ENCODE peak calls at places on chromosomes 6 and 20, in nine cellular contexts. I, S, T, J, Q, N, L, P and M are unnamed samples.

GRCh38 chr6:36827261-36828079 is 11.8 kb downstream of the CPNE5 start:
- DNase-seq in I (no peak), S (no peak), T (no peak), J (no peak), Q (peak), N (peak), L (no peak), P (no peak), M (no peak)

GRCh38 chr6:27605401-27606342 is 132.8 kb upstream of the ZNF184 start:
- DNase-seq in I (peak), S (no peak), T (no peak), J (peak), Q (peak), N (no peak), L (no peak), P (no peak), M (peak)

GRCh38 chr6:79170915-79171314 is 63.6 kb downstream of the HMGN3 start:
- DNase-seq in I (no peak), S (no peak), T (no peak), J (no peak), Q (peak), N (no peak), L (no peak), P (no peak), M (no peak)

GRCh38 chr6:146593978-146594377 is 4.8 kb upstream of the ADGB start:
- DNase-seq in I (no peak), S (no peak), T (no peak), J (no peak), Q (no peak), N (no peak), L (no peak), P (no peak), M (no peak)

GRCh38 chr6:51025082-51025777 is 206.6 kb downstream of the TFAP2B start:
- DNase-seq in I (peak), S (no peak), T (no peak), J (peak), Q (peak), N (no peak), L (no peak), P (no peak), M (no peak)

GRCh38 chr6:108355890-108356289 is 61.0 kb downstream of the AFG1L start:
- DNase-seq in I (no peak), S (no peak), T (no peak), J (no peak), Q (no peak), N (no peak), L (no peak), P (no peak), M (no peak)

GRCh38 chr6:84762941-84763396 is 1.4 kb downstream of the TBX18 start:
- DNase-seq in I (peak), S (no peak), T (no peak), J (peak), Q (no peak), N (no peak), L (no peak), P (peak), M (peak)

GRCh38 chr6:167685654-167686053 is 141.1 kb upstream of the AFDN start:
- DNase-seq in I (no peak), S (no peak), T (no peak), J (no peak), Q (no peak), N (no peak), L (no peak), P (peak), M (no peak)

GRCh38 chr20:53942121-53942816 is 128.1 kb downstream of the BCAS1 start:
- DNase-seq in I (peak), S (no peak), T (no peak), J (peak), Q (peak), N (no peak), L (no peak), P (no peak), M (no peak)

GRCh38 chr6:85494551-85495337 is 44.9 kb downstream of the NT5E start:
- DNase-seq in I (no peak), S (no peak), T (no peak), J (no peak), Q (peak), N (no peak), L (no peak), P (no peak), M (peak)

GRCh38 chr6:37024665-37025337 is 19.3 kb downstream of the FGD2 start:
- DNase-seq in I (peak), S (no peak), T (no peak), J (no peak), Q (peak), N (no peak), L (no peak), P (peak), M (no peak)

GRCh38 chr6:169723200-169723909 is 945 bp downstream of the PHF10 start:
- DNase-seq in I (peak), S (peak), T (peak), J (peak), Q (peak), N (peak), L (peak), P (peak), M (peak)

GRCh38 chr6:105402090-105402980 is 547 bp downstream of the PREP start:
- DNase-seq in I (peak), S (no peak), T (peak), J (peak), Q (peak), N (peak), L (no peak), P (no peak), M (peak)

GRCh38 chr20:43022081-43022480 is 167.6 kb downstream of the PTPRT start:
- DNase-seq in I (no peak), S (no peak), T (no peak), J (no peak), Q (no peak), N (no peak), L (no peak), P (no peak), M (no peak)

GRCh38 chr6:150681992-150682391 is 82.3 kb downstream of the PLEKHG1 start:
- DNase-seq in I (no peak), S (no peak), T (no peak), J (no peak), Q (peak), N (no peak), L (no peak), P (no peak), M (no peak)

GRCh38 chr20:2122921-2123320 is 21.3 kb downstream of the STK35 start:
- DNase-seq in I (no peak), S (peak), T (no peak), J (no peak), Q (no peak), N (no peak), L (no peak), P (peak), M (no peak)

GRCh38 chr20:62792182-62792939 is 3.9 kb upstream of the MRGBP start:
- DNase-seq in I (no peak), S (no peak), T (no peak), J (no peak), Q (peak), N (no peak), L (no peak), P (no peak), M (no peak)

GRCh38 chr6:37633581-37634237 is 64.0 kb downstream of the MDGA1 start:
- DNase-seq in I (no peak), S (no peak), T (no peak), J (no peak), Q (no peak), N (no peak), L (no peak), P (no peak), M (no peak)

GRCh38 chr6:69825904-69826303 is 29.1 kb upstream of the LMBRD1 start:
- DNase-seq in I (no peak), S (no peak), T (no peak), J (no peak), Q (peak), N (no peak), L (no peak), P (peak), M (peak)

GRCh38 chr6:71194730-71195129 is 93.9 kb upstream of the OGFRL1 start:
- DNase-seq in I (no peak), S (no peak), T (no peak), J (no peak), Q (peak), N (no peak), L (no peak), P (no peak), M (no peak)

GRCh38 chr6:150078788-150079187 is 9.9 kb upstream of the ULBP3 start:
- DNase-seq in I (no peak), S (no peak), T (peak), J (no peak), Q (peak), N (no peak), L (no peak), P (no peak), M (no peak)

GRCh38 chr6:8047466-8048292 is 16.5 kb downstream of the BLOC1S5 start:
- DNase-seq in I (no peak), S (no peak), T (no peak), J (no peak), Q (peak), N (no peak), L (no peak), P (no peak), M (no peak)

GRCh38 chr6:32666420-32667300 is at the start of gene HLA-DQB1:
- DNase-seq in I (peak), S (no peak), T (no peak), J (peak), Q (peak), N (no peak), L (peak), P (peak), M (peak)

GRCh38 chr6:113976806-113977205 is 5.9 kb upstream of the HDAC2 start:
- DNase-seq in I (no peak), S (no peak), T (no peak), J (no peak), Q (no peak), N (no peak), L (no peak), P (no peak), M (no peak)

GRCh38 chr6:5624256-5624655 is 362.9 kb downstream of the FARS2 start:
- DNase-seq in I (no peak), S (no peak), T (no peak), J (no peak), Q (no peak), N (no peak), L (no peak), P (no peak), M (no peak)

GRCh38 chr20:16518068-16518783 is 55.0 kb downstream of the KIF16B start:
- DNase-seq in I (peak), S (no peak), T (no peak), J (peak), Q (peak), N (no peak), L (no peak), P (peak), M (peak)

GRCh38 chr6:156912431-156912830 is 135.3 kb downstream of the ARID1B start:
- DNase-seq in I (no peak), S (no peak), T (no peak), J (peak), Q (no peak), N (no peak), L (no peak), P (no peak), M (no peak)

GRCh38 chr6:148491638-148492210 is 149.1 kb downstream of the SASH1 start:
- DNase-seq in I (no peak), S (no peak), T (no peak), J (no peak), Q (no peak), N (no peak), L (no peak), P (no peak), M (no peak)

GRCh38 chr20:33532753-33533459 is 43.0 kb downstream of the CBFA2T2 start:
- DNase-seq in I (no peak), S (no peak), T (no peak), J (no peak), Q (no peak), N (no peak), L (no peak), P (no peak), M (peak)

GRCh38 chr6:117547688-117548621 is 54.4 kb downstream of the GOPC start:
- DNase-seq in I (peak), S (peak), T (peak), J (peak), Q (no peak), N (peak), L (peak), P (peak), M (no peak)

GRCh38 chr20:33724439-33725094 is 4.5 kb upstream of the PXMP4 start:
- DNase-seq in I (no peak), S (no peak), T (no peak), J (no peak), Q (no peak), N (no peak), L (no peak), P (no peak), M (no peak)

GRCh38 chr6:42783177-42783875 is 1.5 kb downstream of the BICRAL start:
- DNase-seq in I (peak), S (peak), T (peak), J (peak), Q (peak), N (peak), L (peak), P (peak), M (peak)

GRCh38 chr20:9294081-9294480 is 220.3 kb upstream of the LAMP5 start:
- DNase-seq in I (no peak), S (no peak), T (no peak), J (no peak), Q (peak), N (no peak), L (no peak), P (no peak), M (peak)

GRCh38 chr6:144090384-144090783 is 5.0 kb downstream of the SF3B5 start:
- DNase-seq in I (no peak), S (no peak), T (no peak), J (no peak), Q (no peak), N (no peak), L (no peak), P (no peak), M (no peak)

GRCh38 chr6:158799051-158799792 is 19.9 kb downstream of the EZR start:
- DNase-seq in I (peak), S (no peak), T (no peak), J (no peak), Q (no peak), N (no peak), L (no peak), P (peak), M (peak)

GRCh38 chr6:21588812-21589811 is 4.4 kb upstream of the SOX4 start:
- DNase-seq in I (peak), S (peak), T (peak), J (peak), Q (peak), N (peak), L (peak), P (peak), M (peak)

DNA sequence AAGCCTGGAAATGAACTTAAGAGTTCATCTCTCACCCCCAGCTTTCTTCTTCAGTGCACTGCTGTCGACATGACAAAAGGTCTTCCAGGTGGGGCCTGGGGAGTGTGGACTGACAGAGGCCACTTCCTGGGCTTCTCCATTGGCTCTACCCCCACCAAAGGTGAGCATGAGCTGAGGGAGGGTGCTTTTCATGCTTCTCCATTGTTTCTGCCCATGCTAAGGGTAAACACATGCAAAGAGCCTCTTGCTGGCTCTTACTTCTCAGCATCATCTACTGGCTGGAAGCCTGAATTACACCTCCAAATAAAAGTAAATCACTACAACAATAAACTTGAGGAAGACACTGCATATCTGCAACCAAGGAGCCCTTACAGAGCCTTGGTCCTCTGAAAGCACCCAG is 227.2 kb downstream of the EPM2A start:
- DNase-seq in I (peak), S (no peak), T (no peak), J (peak), Q (no peak), N (no peak), L (no peak), P (no peak), M (no peak)
- TF ChIP-seq CTCF in I (peak), S (no peak), T (no peak), J (peak), Q (peak), N (no peak), L (no peak), P (no peak), M (no peak)

GRCh38 chr20:35468671-35469334 is 13.4 kb downstream of the CEP250 start:
- DNase-seq in I (no peak), S (no peak), T (no peak), J (no peak), Q (no peak), N (no peak), L (no peak), P (no peak), M (no peak)
- H3K27ac ChIP-seq in I (no peak), S (no peak), T (no peak), J (peak), Q (no peak), N (no peak), L (no peak), P (no peak), M (peak)

DNA sequence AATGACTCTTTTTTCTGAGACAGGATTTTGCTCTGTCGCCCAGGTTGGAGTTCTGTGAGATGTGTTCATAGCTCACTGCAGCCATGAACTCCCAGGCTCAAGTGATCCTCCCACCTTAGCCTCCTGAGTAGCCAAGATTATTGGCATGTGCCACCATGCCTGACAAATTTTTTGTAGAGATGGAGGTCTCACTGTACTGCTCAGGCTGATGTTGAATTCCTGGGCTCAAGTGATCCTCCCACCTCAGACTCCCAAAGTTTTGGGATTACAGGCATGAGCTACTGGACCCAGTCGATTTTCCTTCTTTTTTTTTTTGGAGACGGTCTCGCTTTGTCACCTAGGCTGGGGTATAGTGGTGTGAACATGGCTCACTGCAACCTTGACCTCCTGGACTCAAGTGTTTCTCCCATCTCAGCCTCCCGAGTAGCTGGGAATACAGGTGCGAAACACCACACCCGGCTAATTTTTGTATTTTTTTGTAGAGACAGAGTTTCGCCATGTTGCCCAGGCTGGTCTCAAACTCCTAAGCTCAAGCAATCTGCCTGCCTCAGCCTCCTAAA is 24.3 kb downstream of the BCL2L1 start:
- DNase-seq in I (no peak), S (no peak), T (no peak), J (no peak), Q (no peak), N (no peak), L (no peak), P (no peak), M (no peak)
- TF ChIP-seq CTCF in I (no peak), S (no peak), T (no peak), J (no peak), Q (no peak), N (no peak), L (no peak), P (no peak), M (no peak)

DNA sequence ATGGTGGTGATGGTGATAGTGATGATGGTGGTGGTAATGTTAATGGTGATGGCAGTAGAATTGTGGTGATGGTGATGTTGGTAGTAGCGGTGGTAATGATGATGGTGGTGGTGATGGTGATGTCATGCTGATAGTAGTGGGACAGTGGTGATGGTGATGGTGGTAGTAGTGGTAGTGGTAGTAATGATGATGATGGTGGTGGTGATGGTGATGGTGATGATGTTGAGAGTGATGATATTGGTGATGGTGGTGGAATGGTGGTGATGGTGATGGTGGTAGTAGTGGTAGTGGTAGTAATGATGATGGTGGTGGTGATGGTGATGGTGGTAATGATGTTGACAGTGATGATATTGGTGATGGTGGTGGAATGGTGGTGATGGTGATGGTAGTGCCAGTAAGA is 128.8 kb downstream of the LPA start:
- DNase-seq in I (no peak), S (no peak), T (no peak), J (no peak), Q (no peak), N (no peak), L (no peak), P (no peak), M (no peak)
- H3K27ac ChIP-seq in I (no peak), S (no peak), T (no peak), J (no peak), Q (no peak), N (no peak), L (no peak), P (no peak), M (no peak)

DNA sequence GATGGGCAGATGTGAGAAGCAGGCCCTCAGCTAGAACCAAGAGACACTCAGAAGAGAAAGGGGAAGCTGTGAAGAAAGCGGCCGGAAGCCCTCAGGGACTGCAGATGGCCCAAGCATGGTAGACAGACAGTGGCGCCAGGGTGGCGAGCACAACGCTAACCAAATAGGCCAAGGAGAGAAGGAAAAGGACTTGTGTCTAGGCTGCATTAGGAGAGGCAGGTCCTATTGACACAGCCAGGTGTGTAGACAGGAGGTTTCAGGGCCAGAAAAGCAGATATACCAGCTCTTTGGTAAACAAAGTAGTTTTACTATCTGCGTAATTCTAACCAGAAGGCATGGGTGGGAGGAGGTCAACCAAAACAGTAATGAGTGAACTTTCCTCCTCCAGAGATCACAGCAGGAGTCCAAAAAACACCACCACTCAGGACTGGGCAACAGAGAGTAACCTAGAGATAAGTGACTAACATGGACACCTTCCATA is 15.8 kb upstream of the MAP7 start:
- DNase-seq in I (no peak), S (peak), T (no peak), J (no peak), Q (no peak), N (no peak), L (no peak), P (peak), M (no peak)
- TF ChIP-seq CTCF in I (no peak), S (no peak), T (no peak), J (no peak), Q (no peak), N (no peak), L (no peak), P (no peak), M (no peak)

GRCh38 chr20:18989736-18990474 is 176.3 kb downstream of the SCP2D1 start:
- DNase-seq in I (no peak), S (peak), T (peak), J (no peak), Q (no peak), N (peak), L (no peak), P (no peak), M (no peak)
- H3K27ac ChIP-seq in I (no peak), S (peak), T (no peak), J (no peak), Q (no peak), N (peak), L (no peak), P (no peak), M (no peak)

GRCh38 chr6:23414204-23414501 is 711.9 kb upstream of the NRSN1 start:
- DNase-seq in I (no peak), S (no peak), T (no peak), J (peak), Q (peak), N (no peak), L (no peak), P (no peak), M (peak)
- TF ChIP-seq CTCF in I (peak), S (peak), T (no peak), J (peak), Q (peak), N (no peak), L (no peak), P (peak), M (peak)